ENCODE peak calls at places on chromosomes 1 and 21, in six cellular contexts. U is gastrocnemius medialis, R is heart right ventricle, P is cardiac fibroblast, W is cardiac muscle cell, O is ascending aorta. X is an unnamed sample.

GRCh38 chr1:157136133-157136532 is 2.1 kb downstream of the ETV3 start:
- DNase-seq in U (no peak), R (no peak), P (no peak), W (no peak), O (no peak), X (no peak)

GRCh38 chr1:6459850-6460265 is 6.1 kb downstream of the TNFRSF25 start:
- DNase-seq in U (no peak), R (no peak), P (no peak), W (no peak), O (no peak), X (no peak)

GRCh38 chr1:218538341-218538740 is 193.2 kb downstream of the TGFB2 start:
- DNase-seq in U (no peak), R (no peak), P (peak), W (no peak), O (no peak), X (no peak)

GRCh38 chr1:56202186-56202585 is 377.2 kb downstream of the PLPP3 start:
- DNase-seq in U (no peak), R (no peak), P (no peak), W (no peak), O (no peak), X (no peak)

GRCh38 chr1:201353186-201353940 is 24.1 kb downstream of the TNNT2 start:
- DNase-seq in U (no peak), R (no peak), P (no peak), W (peak), O (no peak), X (no peak)

GRCh38 chr1:238119060-238119459 is 228.3 kb upstream of the ZP4 start:
- DNase-seq in U (no peak), R (no peak), P (no peak), W (no peak), O (no peak), X (no peak)

GRCh38 chr1:212648431-212648830 is 39.9 kb downstream of the ATF3 start:
- DNase-seq in U (no peak), R (no peak), P (peak), W (no peak), O (no peak), X (no peak)

GRCh38 chr1:68819190-68819829 is 322.4 kb upstream of the DEPDC1 start:
- DNase-seq in U (no peak), R (no peak), P (peak), W (peak), O (no peak), X (no peak)

GRCh38 chr1:26477446-26478152 is 5.4 kb downstream of the HMGN2 start:
- DNase-seq in U (no peak), R (no peak), P (no peak), W (no peak), O (no peak), X (no peak)

GRCh38 chr1:85465099-85465790 is at the start of gene DDAH1:
- DNase-seq in U (peak), R (peak), P (peak), W (peak), O (no peak), X (no peak)

GRCh38 chr1:186670965-186671486 is 9.2 kb downstream of the PTGS2 start:
- DNase-seq in U (no peak), R (no peak), P (no peak), W (no peak), O (no peak), X (no peak)

GRCh38 chr1:11482186-11482585 is 3.2 kb downstream of the DISP3 start:
- DNase-seq in U (no peak), R (no peak), P (no peak), W (no peak), O (no peak), X (no peak)

GRCh38 chr1:231039161-231040018 is 664 bp downstream of the FAM89A start:
- DNase-seq in U (no peak), R (peak), P (peak), W (peak), O (no peak), X (no peak)

GRCh38 chr1:231170875-231171274 is 9.0 kb downstream of the TRIM67 start:
- DNase-seq in U (no peak), R (no peak), P (no peak), W (no peak), O (no peak), X (no peak)

GRCh38 chr1:17189632-17190525 is 15.0 kb upstream of the PADI1 start:
- DNase-seq in U (no peak), R (no peak), P (peak), W (no peak), O (no peak), X (peak)

GRCh38 chr1:161864577-161864976 is 98.5 kb downstream of the ATF6 start:
- DNase-seq in U (no peak), R (no peak), P (peak), W (peak), O (no peak), X (no peak)

GRCh38 chr1:44544960-44545359 is 129.3 kb downstream of the TMEM53 start:
- DNase-seq in U (no peak), R (no peak), P (no peak), W (no peak), O (no peak), X (no peak)

GRCh38 chr1:110245876-110246620 is 35.9 kb downstream of the KCNC4 start:
- DNase-seq in U (no peak), R (no peak), P (no peak), W (no peak), O (no peak), X (no peak)

GRCh38 chr1:165842363-165843129 is 15.1 kb downstream of the UCK2 start:
- DNase-seq in U (no peak), R (no peak), P (peak), W (peak), O (no peak), X (no peak)

GRCh38 chr1:47705517-47706130 is 267.8 kb downstream of the FOXD2 start:
- DNase-seq in U (no peak), R (no peak), P (no peak), W (no peak), O (no peak), X (no peak)

GRCh38 chr1:202728951-202729350 is 18.7 kb upstream of the SYT2 start:
- DNase-seq in U (no peak), R (no peak), P (no peak), W (no peak), O (no peak), X (no peak)

GRCh38 chr1:2496087-2496622 is 20.1 kb downstream of the PLCH2 start:
- DNase-seq in U (no peak), R (no peak), P (no peak), W (no peak), O (no peak), X (no peak)

GRCh38 chr21:44303490-44303981 is 3.7 kb downstream of the PFKL start:
- DNase-seq in U (no peak), R (no peak), P (no peak), W (no peak), O (no peak), X (no peak)

GRCh38 chr1:243229526-243229925 is 25.6 kb downstream of the CEP170 start:
- DNase-seq in U (no peak), R (no peak), P (no peak), W (no peak), O (no peak), X (no peak)

GRCh38 chr1:150486966-150487762 is at the start of gene TARS2:
- DNase-seq in U (peak), R (peak), P (peak), W (peak), O (peak), X (peak)
- TF ChIP-seq CTCF in U (peak), R (peak), P (peak), W (no peak), O (peak), X (no peak)

GRCh38 chr1:172040466-172040865 is 199.2 kb downstream of the DNM3 start:
- DNase-seq in U (no peak), R (no peak), P (peak), W (no peak), O (no peak), X (peak)

GRCh38 chr1:172041102-172041501 is 199.8 kb downstream of the DNM3 start:
- DNase-seq in U (no peak), R (no peak), P (no peak), W (no peak), O (no peak), X (no peak)

DNA sequence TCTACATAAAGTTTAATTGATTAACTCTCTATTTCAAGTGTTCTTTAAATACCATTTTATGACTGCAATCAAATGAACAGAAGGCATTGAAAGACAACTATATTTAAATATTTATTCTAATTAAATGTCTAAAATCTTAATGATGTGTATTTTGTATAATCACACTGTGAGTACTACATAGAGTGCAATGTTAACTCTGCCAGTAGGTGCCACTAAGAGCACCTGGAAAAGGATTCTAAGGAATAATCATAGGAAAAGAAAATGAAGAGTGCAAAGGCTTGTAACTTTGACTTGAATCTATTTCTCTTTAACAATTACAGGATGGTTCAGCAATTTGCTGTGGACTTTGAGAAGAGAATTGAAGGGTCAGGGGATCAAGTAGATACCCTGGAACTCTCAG is 200.4 kb downstream of the DNM3 start:
- DNase-seq in U (no peak), R (no peak), P (peak), W (no peak), O (no peak), X (peak)
- H3K4me3 ChIP-seq in U (no peak), R (peak), P (no peak), W (no peak), O (peak), X (no peak)

GRCh38 chr1:33330906-33331305 is 10.0 kb upstream of the A3GALT2 start:
- DNase-seq in U (peak), R (no peak), P (no peak), W (no peak), O (no peak), X (no peak)
- TF ChIP-seq CTCF in U (no peak), R (no peak), P (no peak), W (no peak), O (no peak), X (no peak)

GRCh38 chr21:14686466-14687276 is 140.6 kb upstream of the SAMSN1 start:
- DNase-seq in U (no peak), R (no peak), P (peak), W (no peak), O (no peak), X (no peak)
- H3K4me3 ChIP-seq in U (no peak), R (no peak), P (no peak), W (no peak), O (no peak), X (no peak)

GRCh38 chr1:53183277-53183990 is 13.2 kb upstream of the CPT2 start:
- DNase-seq in U (no peak), R (no peak), P (no peak), W (no peak), O (no peak), X (no peak)

GRCh38 chr1:53188099-53188498 is 8.5 kb upstream of the CPT2 start:
- DNase-seq in U (no peak), R (no peak), P (no peak), W (no peak), O (no peak), X (no peak)

GRCh38 chr1:53189061-53189460 is 7.6 kb upstream of the CPT2 start:
- DNase-seq in U (no peak), R (no peak), P (no peak), W (no peak), O (no peak), X (no peak)

GRCh38 chr1:53187371-53187770 is 9.3 kb upstream of the CPT2 start:
- DNase-seq in U (no peak), R (no peak), P (no peak), W (no peak), O (no peak), X (no peak)

GRCh38 chr1:53186533-53186932 is 10.1 kb upstream of the CPT2 start:
- DNase-seq in U (no peak), R (no peak), P (no peak), W (no peak), O (no peak), X (no peak)
- TF ChIP-seq CTCF in U (no peak), R (no peak), P (no peak), W (no peak), O (no peak), X (no peak)

DNA sequence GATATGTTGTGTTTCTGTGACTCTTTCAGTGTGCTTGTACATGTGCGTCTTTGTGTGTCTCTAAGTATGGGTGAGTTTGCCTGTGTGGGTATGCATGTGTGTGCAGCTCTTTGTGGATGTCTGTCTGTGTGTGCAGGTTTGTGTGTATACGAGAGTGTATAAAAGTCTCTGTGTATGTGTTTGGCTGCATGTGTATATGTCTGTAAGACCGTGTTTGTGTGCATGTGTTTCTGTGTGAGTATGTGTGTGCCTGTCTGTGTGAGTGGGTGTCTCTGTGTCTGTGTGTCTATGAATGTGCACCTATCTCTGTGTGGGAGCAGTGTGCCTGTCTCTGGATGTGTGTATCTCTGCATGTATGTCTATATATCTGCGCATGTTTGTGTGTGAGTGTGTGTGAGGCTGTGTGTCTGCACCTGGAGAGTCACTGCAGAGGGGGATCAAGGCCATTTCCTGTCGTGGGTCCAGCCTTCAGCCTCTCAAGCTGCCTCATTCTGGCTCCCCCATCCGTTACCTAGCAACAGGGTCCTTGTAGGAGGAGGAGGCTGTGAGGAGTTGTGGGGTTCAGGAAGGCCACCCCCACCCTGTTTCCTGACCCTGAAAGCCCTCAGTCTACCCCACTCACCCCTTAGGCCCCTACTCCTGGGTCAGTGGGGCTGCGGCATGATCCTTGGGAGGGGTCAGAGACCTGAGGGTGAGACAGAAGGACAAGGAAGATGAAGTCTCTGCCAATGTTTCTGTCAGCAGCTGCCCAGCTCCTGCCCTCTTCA is 10.3 kb downstream of the FGR start:
- DNase-seq in U (no peak), R (no peak), P (no peak), W (no peak), O (no peak), X (no peak)
- H3K4me3 ChIP-seq in U (no peak), R (no peak), P (no peak), W (no peak), O (no peak), X (no peak)

GRCh38 chr1:193275773-193276172 is 89.4 kb upstream of the B3GALT2 start:
- DNase-seq in U (no peak), R (no peak), P (no peak), W (no peak), O (no peak), X (no peak)
- TF ChIP-seq CTCF in U (no peak), R (no peak), P (no peak), W (no peak), O (no peak), X (no peak)

GRCh38 chr1:168372857-168373520 is 92.3 kb downstream of the TBX19 start:
- DNase-seq in U (no peak), R (no peak), P (peak), W (no peak), O (no peak), X (no peak)
- H3K4me3 ChIP-seq in U (no peak), R (no peak), P (no peak), W (no peak), O (no peak), X (no peak)

GRCh38 chr1:92623187-92623778 is 136.6 kb upstream of the GFI1 start:
- DNase-seq in U (no peak), R (no peak), P (peak), W (no peak), O (no peak), X (no peak)
- TF ChIP-seq CTCF in U (peak), R (peak), P (peak), W (peak), O (no peak), X (peak)

X was measured in AG04449.